ENCODE peak calls at places on chromosomes 1 and 21, in six cellular contexts. Y is lower leg skin, E is brain microvascular endothelial cell, K is heart right ventricle, H is fibroblast of pulmonary artery, U is fibroblast of the aortic adventitia. W is an unnamed sample.

GRCh38 chr1:29893806-29894205 is 657.5 kb downstream of the PTPRU start:
- DNase-seq in Y (no peak), H (no peak), K (no peak), E (no peak), U (no peak), W (no peak)

GRCh38 chr1:176998396-176998795 is 166.1 kb downstream of the ASTN1 start:
- DNase-seq in Y (no peak), U (no peak), E (no peak), H (no peak), K (no peak), W (no peak)

GRCh38 chr1:203534526-203534925 is 40.6 kb downstream of the OPTC start:
- DNase-seq in Y (no peak), U (peak), K (no peak), E (peak), H (peak), W (no peak)

GRCh38 chr1:47940779-47941178 is 56.4 kb downstream of the TRABD2B start:
- DNase-seq in Y (peak), U (no peak), H (peak), E (peak), K (no peak), W (no peak)

GRCh38 chr1:4965346-4965726 is 310.9 kb downstream of the AJAP1 start:
- DNase-seq in Y (no peak), U (no peak), K (no peak), H (no peak), E (no peak), W (no peak)

GRCh38 chr1:167503626-167504458 is 14.5 kb downstream of the CD247 start:
- DNase-seq in K (no peak), U (no peak), E (no peak), Y (no peak), H (no peak), W (no peak)

GRCh38 chr1:95196017-95196416 is 38.0 kb upstream of the RWDD3 start:
- DNase-seq in H (no peak), Y (no peak), K (no peak), E (no peak), U (no peak), W (no peak)

GRCh38 chr1:41637367-41637766 is 152.9 kb upstream of the EDN2 start:
- DNase-seq in E (no peak), H (no peak), Y (no peak), U (no peak), K (no peak), W (no peak)

GRCh38 chr1:43366601-43367025 is 1.2 kb downstream of the ELOVL1 start:
- DNase-seq in Y (no peak), U (no peak), K (no peak), E (no peak), H (no peak), W (no peak)

GRCh38 chr1:67650061-67650460 is 34.9 kb upstream of the GADD45A start:
- DNase-seq in Y (no peak), H (no peak), U (no peak), K (no peak), E (no peak), W (no peak)

GRCh38 chr1:85282424-85282823 is 6.0 kb upstream of the BCL10 start:
- DNase-seq in E (no peak), K (no peak), Y (no peak), H (no peak), U (no peak), W (no peak)

GRCh38 chr1:44592208-44593145 is 81.8 kb downstream of the TMEM53 start:
- DNase-seq in H (no peak), U (no peak), Y (no peak), E (no peak), K (no peak), W (no peak)

GRCh38 chr1:31263408-31263807 is 23.7 kb upstream of the NKAIN1 start:
- DNase-seq in E (no peak), H (no peak), K (no peak), Y (no peak), U (no peak), W (no peak)

GRCh38 chr1:30511106-30511505 is 212.3 kb downstream of the MATN1 start:
- DNase-seq in H (no peak), U (no peak), Y (peak), K (no peak), E (no peak), W (no peak)

GRCh38 chr1:24321712-24322635 is 2.8 kb downstream of the GRHL3 start:
- DNase-seq in H (peak), K (peak), Y (peak), E (peak), U (peak), W (peak)

GRCh38 chr21:42533306-42533962 is 19.8 kb downstream of the SLC37A1 start:
- DNase-seq in K (no peak), H (no peak), E (no peak), Y (peak), U (no peak), W (no peak)

GRCh38 chr1:21759182-21759581 is 23.8 kb downstream of the USP48 start:
- DNase-seq in Y (no peak), H (no peak), K (no peak), U (no peak), E (no peak), W (no peak)

GRCh38 chr1:1631793-1632420 is at the start of gene MMP23B:
- DNase-seq in U (no peak), K (peak), Y (no peak), H (no peak), E (no peak), W (no peak)

GRCh38 chr1:17570228-17570627 is 30.7 kb downstream of the ARHGEF10L start:
- DNase-seq in E (no peak), K (no peak), H (no peak), U (no peak), Y (no peak), W (no peak)

GRCh38 chr1:37474697-37475379 is 458 bp downstream of the ZC3H12A start:
- DNase-seq in U (peak), Y (no peak), H (no peak), K (peak), E (no peak), W (no peak)

GRCh38 chr1:54989968-54990810 is 8.5 kb upstream of the BSND start:
- DNase-seq in E (no peak), K (peak), H (peak), U (peak), Y (no peak), W (no peak)

GRCh38 chr1:90786709-90787108 is 69.6 kb upstream of the BARHL2 start:
- DNase-seq in Y (no peak), U (no peak), H (no peak), K (no peak), E (no peak), W (no peak)

GRCh38 chr1:90781429-90782020 is 64.4 kb upstream of the BARHL2 start:
- DNase-seq in H (no peak), K (no peak), E (no peak), U (no peak), Y (no peak), W (no peak)

GRCh38 chr1:90782046-90782445 is 64.9 kb upstream of the BARHL2 start:
- DNase-seq in Y (no peak), K (no peak), U (no peak), H (no peak), E (no peak), W (no peak)

GRCh38 chr1:90783181-90783580 is 66.1 kb upstream of the BARHL2 start:
- DNase-seq in E (no peak), K (no peak), U (no peak), H (no peak), Y (no peak), W (no peak)

DNA sequence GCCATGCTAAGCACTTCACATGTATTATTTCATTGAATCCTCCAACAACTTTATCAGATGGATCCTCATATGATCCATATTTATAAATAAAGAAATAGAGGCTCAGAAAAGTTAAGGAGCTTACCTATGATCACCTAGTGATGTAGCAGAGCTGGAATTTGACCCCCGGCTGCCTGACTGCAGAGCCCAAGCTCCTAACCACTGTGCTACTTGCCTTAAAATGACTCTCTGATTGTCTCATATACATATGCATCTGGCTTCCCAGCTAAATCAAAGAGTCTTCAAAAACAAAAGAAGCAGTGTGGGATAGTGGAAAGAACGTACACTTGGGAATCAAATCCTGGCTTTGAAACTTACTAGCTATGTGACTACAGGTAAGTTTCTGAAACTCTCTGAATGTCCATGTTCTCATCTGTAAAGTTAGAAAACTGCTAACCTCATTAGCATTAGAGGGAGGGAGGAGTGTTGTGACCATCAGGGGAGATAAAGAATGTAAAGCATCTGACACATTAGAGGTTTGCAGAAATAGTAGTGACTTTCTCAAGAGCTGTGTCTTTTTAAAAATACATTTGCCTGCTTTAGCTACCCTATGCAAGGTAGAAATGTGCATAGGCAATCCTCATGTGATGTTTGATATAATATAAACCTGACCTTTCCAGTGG is 67.2 kb upstream of the BARHL2 start:
- DNase-seq in E (no peak), U (no peak), K (no peak), H (no peak), Y (no peak), W (no peak)
- TF ChIP-seq CTCF in E (no peak), U (no peak), K (no peak), H (no peak), Y (no peak), W (no peak)

DNA sequence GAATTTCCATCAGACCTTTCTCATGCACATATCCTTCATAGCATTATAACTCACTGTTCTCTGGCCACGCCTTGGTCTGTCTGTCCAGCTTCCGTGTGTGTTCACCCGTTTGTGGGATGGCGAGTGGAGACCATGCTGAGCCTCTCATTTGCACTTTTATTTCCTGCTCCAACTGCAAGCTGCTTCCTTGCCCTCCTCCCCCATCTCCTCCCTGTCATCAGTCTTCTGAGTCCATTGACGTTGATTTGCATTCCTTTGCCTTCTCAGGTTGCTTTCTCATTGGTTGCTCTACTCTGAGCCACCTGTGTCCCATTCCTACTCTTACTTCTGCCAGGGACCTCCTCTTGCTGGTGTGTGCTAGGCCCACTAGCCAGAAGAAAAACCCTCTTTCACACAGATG is 146.4 kb downstream of the NOS1AP start:
- DNase-seq in E (no peak), U (no peak), Y (no peak), H (no peak), K (no peak), W (no peak)
- H3K4me3 ChIP-seq in E (no peak), U (no peak), Y (no peak), H (no peak), K (no peak), W (no peak)

DNA sequence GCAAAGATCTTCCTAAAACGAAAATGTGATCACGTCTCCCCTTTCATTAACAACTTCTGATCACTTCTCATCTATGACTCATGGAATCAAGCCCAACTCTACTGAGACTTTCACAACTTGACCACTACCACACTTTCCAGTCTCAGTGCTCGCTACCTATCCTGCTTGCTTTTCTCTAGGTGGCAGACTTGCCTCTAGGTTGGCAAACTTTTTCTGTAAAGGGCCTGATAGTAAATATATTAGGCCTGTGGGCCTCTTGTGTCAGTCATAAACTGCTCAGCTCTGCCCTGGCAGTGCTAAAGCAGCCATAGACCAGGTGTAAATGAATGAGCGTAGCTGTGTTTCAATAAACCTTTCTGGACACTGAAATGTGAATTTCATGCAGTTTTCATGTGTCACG is 21.5 kb upstream of the HMGB4 start:
- DNase-seq in E (no peak), Y (peak), H (no peak), U (no peak), K (no peak), W (no peak)
- TF ChIP-seq CTCF in E (no peak), Y (no peak), H (no peak), U (peak), K (no peak), W (no peak)

DNA sequence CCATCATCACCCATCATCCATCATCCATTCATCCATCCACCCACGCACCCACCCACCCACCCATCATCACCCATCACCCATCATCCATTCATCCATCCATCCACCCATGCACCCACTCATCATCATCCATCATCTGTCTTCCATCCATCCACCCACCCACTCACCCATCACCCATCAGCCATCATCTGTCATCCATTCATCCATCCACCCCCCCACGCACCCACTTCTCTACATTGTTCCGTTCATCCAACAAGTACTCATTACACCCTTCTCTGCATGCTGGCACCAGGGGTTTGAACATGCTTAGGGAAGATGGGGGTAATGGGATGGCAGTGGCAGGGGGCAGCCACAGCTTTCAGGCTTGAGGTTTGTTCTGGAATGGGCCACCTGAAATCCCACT is 82.1 kb downstream of the ADARB1 start:
- DNase-seq in K (no peak), Y (peak), H (no peak), U (no peak), E (no peak), W (no peak)
- H3K4me3 ChIP-seq in K (no peak), Y (no peak), H (no peak), U (no peak), E (no peak), W (no peak)

DNA sequence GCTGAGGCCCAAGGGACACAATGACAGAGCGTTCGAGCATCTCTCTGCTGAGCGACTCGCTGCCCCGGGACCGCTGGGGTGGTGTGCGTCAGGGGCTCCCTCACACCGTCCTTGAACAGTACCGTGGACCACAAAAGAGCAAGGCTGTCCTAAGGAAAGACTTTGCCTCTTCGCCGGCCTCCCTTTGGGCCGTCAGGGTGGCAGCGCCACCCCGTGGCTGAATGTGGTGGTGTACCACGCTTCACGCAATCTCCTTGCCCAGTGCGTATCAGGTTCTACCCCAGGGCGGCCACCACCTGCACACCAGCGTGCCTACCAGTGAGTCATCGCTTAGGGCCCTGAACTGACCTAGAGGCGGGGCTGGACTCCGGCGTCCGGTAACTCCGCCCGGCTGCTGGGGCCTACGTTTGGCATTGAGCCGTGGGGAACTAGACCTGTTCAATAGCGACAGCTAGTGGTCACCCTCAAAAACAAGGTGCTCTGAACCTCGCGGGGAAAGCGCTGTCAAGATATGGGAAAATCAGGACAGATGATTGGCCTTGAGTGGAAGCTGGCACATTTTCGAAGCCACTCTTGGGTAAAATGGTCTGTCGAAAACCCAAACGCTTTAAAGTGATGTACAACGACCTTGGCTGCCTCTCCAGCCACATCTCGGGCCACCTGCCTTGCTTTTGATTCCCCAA is 8.1 kb upstream of the TRAF3IP3 start:
- DNase-seq in U (peak), K (peak), E (peak), H (peak), Y (peak), W (peak)
- TF ChIP-seq CTCF in U (peak), K (peak), E (peak), H (peak), Y (no peak), W (peak)